ENCODE peak calls at places on chromosomes 5 and 9, in nine cellular contexts. M is SW 1271; R is ecto neural progenitor cell; U is naive B cell; Y is iPS DF 6.9; J is A549; V is NK-92 treated with Interleukin-12 subunit alpha and Interleukin-12 subunit beta, amount 100 ng/mL, for 24 hours; Z is central memory CD4-positive, alpha-beta T cell; K is CD4-positive, alpha-beta T cell. S is an unnamed sample.

GRCh38 chr5:148586796-148587195 is 67.5 kb downstream of the HTR4 start:
- DNase-seq in K (no peak), V (no peak), R (peak), J (no peak), M (no peak), Y (no peak), U (no peak), Z (no peak), S (no peak)

GRCh38 chr5:136094913-136095641 is 37.6 kb upstream of the SMAD5 start:
- DNase-seq in Z (no peak), M (no peak), U (no peak), R (no peak), K (no peak), Y (no peak), J (no peak), V (no peak), S (no peak)

GRCh38 chr9:96048116-96048953 is 172.8 kb downstream of the ERCC6L2 start:
- DNase-seq in Z (no peak), J (no peak), Y (no peak), U (no peak), V (no peak), R (peak), K (no peak), M (no peak), S (no peak)

GRCh38 chr9:101791938-101792337 is 53.5 kb upstream of the GRIN3A start:
- DNase-seq in Z (no peak), U (no peak), J (peak), R (peak), V (no peak), Y (peak), K (no peak), M (no peak), S (no peak)

GRCh38 chr5:153714732-153715287 is 224.3 kb downstream of the GRIA1 start:
- DNase-seq in V (no peak), J (no peak), Z (no peak), K (no peak), Y (no peak), U (no peak), M (no peak), R (no peak), S (no peak)

GRCh38 chr5:145510324-145510723 is 324.8 kb downstream of the PRELID2 start:
- DNase-seq in R (no peak), U (no peak), Y (no peak), K (no peak), M (no peak), Z (no peak), J (no peak), V (no peak), S (no peak)

GRCh38 chr5:154568597-154568996 is 90.6 kb upstream of the HAND1 start:
- DNase-seq in M (no peak), V (no peak), K (no peak), Y (no peak), J (no peak), R (no peak), U (no peak), Z (no peak), S (no peak)

GRCh38 chr5:146671561-146671960 is 155.6 kb upstream of the GPR151 start:
- DNase-seq in U (no peak), V (no peak), J (no peak), Z (no peak), R (no peak), M (no peak), K (no peak), Y (no peak), S (no peak)

GRCh38 chr5:431001-431710 is 11.8 kb upstream of the EXOC3 start:
- DNase-seq in V (no peak), Y (no peak), J (peak), R (peak), Z (no peak), M (no peak), U (no peak), K (no peak), S (no peak)

GRCh38 chr5:31530541-31531265 is 1.2 kb downstream of the DROSHA start:
- DNase-seq in J (no peak), U (no peak), Y (no peak), R (no peak), M (no peak), V (no peak), Z (no peak), K (no peak), S (no peak)

GRCh38 chr5:172453986-172454354 is 355 bp downstream of the SH3PXD2B start:
- DNase-seq in M (no peak), Y (no peak), J (peak), V (no peak), U (no peak), K (no peak), R (peak), Z (no peak), S (no peak)

GRCh38 chr5:6188344-6188743 is 190.0 kb downstream of the MED10 start:
- DNase-seq in J (no peak), R (no peak), V (no peak), U (peak), K (no peak), Z (no peak), M (no peak), Y (no peak), S (no peak)

GRCh38 chr5:52881468-52881867 is 93.8 kb downstream of the ITGA1 start:
- DNase-seq in K (no peak), V (no peak), R (no peak), U (no peak), Y (no peak), Z (no peak), J (no peak), M (no peak), S (no peak)

GRCh38 chr5:777756-778161 is 6.8 kb downstream of the ZDHHC11B start:
- DNase-seq in Z (no peak), K (no peak), M (no peak), J (no peak), V (no peak), U (no peak), Y (no peak), R (peak), S (no peak)

GRCh38 chr9:77751341-77752091 is 103.4 kb upstream of the GNA14 start:
- DNase-seq in U (peak), K (no peak), Z (no peak), J (peak), Y (peak), V (no peak), R (no peak), M (peak), S (no peak)

GRCh38 chr5:138064526-138064925 is 19.3 kb upstream of the WNT8A start:
- DNase-seq in K (no peak), J (no peak), Z (no peak), R (no peak), U (no peak), Y (no peak), V (no peak), M (no peak), S (no peak)

GRCh38 chr5:104179057-104179456 is 616.5 kb upstream of the NUDT12 start:
- DNase-seq in Z (no peak), U (no peak), V (peak), M (no peak), R (no peak), J (peak), Y (peak), K (no peak), S (no peak)

GRCh38 chr9:24614070-24614469 is 68.4 kb upstream of the IZUMO3 start:
- DNase-seq in U (no peak), M (no peak), Y (no peak), V (no peak), K (no peak), J (no peak), Z (no peak), R (no peak), S (no peak)

S was measured in thoracic aorta.